ENCODE peak calls at places on chromosomes 13 and 19, in five cellular contexts. One of them, this sample, is unnamed.

GRCh38 chr13:98959299-98959698 is 18.6 kb downstream of the DOCK9 start:
- DNase-seq in stomach: no peak
- DNase-seq in lower leg skin: peak; percentile 58
- DNase-seq in sigmoid colon: no peak
- DNase-seq in K562: no peak
- DNase-seq in this sample: no peak

GRCh38 chr19:6091771-6092291 is 18.5 kb downstream of the RFX2 start:
- DNase-seq in sigmoid colon: no peak
- DNase-seq in K562: no peak
- DNase-seq in stomach: no peak
- DNase-seq in lower leg skin: no peak
- DNase-seq in this sample: no peak

GRCh38 chr19:13012690-13013608 is 17.7 kb downstream of the NFIX start:
- DNase-seq in lower leg skin: peak; percentile 95
- DNase-seq in stomach: no peak
- DNase-seq in K562: peak; percentile 65
- DNase-seq in sigmoid colon: peak; percentile 90
- DNase-seq in this sample: no peak

GRCh38 chr13:74200081-74200480 is 65.9 kb upstream of the KLF12 start:
- DNase-seq in K562: no peak
- DNase-seq in sigmoid colon: no peak
- DNase-seq in stomach: no peak
- DNase-seq in lower leg skin: no peak
- DNase-seq in this sample: no peak

GRCh38 chr13:80604094-80604493 is 263.2 kb upstream of the SPRY2 start:
- DNase-seq in sigmoid colon: peak; percentile 70
- DNase-seq in lower leg skin: no peak
- DNase-seq in stomach: no peak
- DNase-seq in K562: no peak
- DNase-seq in this sample: no peak

GRCh38 chr19:23439623-23440022 is 44.4 kb upstream of the ZNF91 start:
- DNase-seq in lower leg skin: no peak
- DNase-seq in K562: peak; percentile 31
- DNase-seq in sigmoid colon: no peak
- DNase-seq in stomach: no peak
- DNase-seq in this sample: peak; percentile 2

GRCh38 chr19:38417544-38418506 is 8.2 kb downstream of the RASGRP4 start:
- DNase-seq in sigmoid colon: peak; percentile 80
- DNase-seq in lower leg skin: peak; percentile 93
- DNase-seq in K562: peak; percentile 92
- DNase-seq in stomach: peak; percentile 63
- DNase-seq in this sample: peak; percentile 25

GRCh38 chr13:53015044-53015443 is 13.6 kb upstream of the OLFM4 start:
- DNase-seq in lower leg skin: no peak
- DNase-seq in sigmoid colon: no peak
- DNase-seq in stomach: peak; percentile 67
- DNase-seq in K562: no peak
- DNase-seq in this sample: peak; percentile 16

DNA sequence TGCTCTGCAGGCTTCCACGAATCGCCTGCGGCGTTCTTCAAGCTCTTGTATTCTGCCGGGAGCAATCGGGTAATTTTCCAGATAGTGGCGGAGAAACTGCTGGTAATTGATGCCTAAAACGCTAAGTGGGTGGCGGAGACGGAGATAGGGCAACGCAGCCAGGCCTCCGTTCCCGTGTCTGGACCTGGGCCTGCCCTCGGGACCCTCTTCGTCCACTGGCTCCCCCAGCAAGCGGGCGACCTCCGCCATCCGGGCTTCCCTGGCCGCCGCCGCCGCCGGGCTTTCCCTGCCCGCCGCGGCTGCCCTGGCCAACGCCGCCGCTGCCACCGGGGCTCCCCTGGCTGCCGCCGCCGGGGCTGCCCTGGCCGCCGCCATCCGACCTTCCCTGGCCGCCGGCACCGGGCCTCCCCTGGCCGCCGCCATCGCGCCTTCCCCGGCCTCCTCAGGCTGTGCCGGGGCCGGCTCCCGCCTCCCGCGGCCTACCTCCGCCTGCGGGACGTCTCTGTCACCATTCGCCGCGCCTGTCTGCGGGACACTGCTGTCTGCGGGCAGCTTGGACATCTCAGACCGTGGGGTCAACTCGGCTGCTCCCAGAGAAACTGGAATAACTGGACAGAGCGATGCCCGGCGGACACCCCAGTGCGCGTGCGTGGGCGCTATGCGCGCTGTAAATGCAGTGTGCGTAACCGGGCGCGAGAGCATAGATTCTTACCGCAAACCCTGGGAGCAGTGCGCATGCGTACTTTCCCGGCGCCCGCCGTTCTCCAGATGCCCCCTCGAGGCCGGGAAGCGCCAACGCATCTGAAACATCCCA is at the start of gene EID2:
- DNase-seq in K562: peak; percentile 97
- DNase-seq in stomach: peak; percentile 97
- DNase-seq in lower leg skin: peak; percentile 99
- DNase-seq in sigmoid colon: peak; percentile 98
- DNase-seq in this sample: peak; percentile 95
- TF ChIP-seq POLR2A in K562: peak; percentile 83
- TF ChIP-seq POLR2A in stomach: no peak
- TF ChIP-seq POLR2A in lower leg skin: no peak
- TF ChIP-seq POLR2A in sigmoid colon: peak; percentile 77
- TF ChIP-seq POLR2A in this sample: peak; percentile 77

GRCh38 chr13:20702945-20703784 is at the start of gene IL17D:
- DNase-seq in sigmoid colon: no peak
- DNase-seq in K562: peak; percentile 57
- DNase-seq in stomach: no peak
- DNase-seq in lower leg skin: peak; percentile 79
- DNase-seq in this sample: peak; percentile 57

GRCh38 chr13:20702530-20702929 is 969 bp upstream of the IL17D start:
- DNase-seq in sigmoid colon: no peak
- DNase-seq in stomach: no peak
- DNase-seq in K562: no peak
- DNase-seq in lower leg skin: no peak
- DNase-seq in this sample: peak; percentile 17

GRCh38 chr13:20706661-20707060 is 3.2 kb downstream of the IL17D start:
- DNase-seq in lower leg skin: no peak
- DNase-seq in stomach: no peak
- DNase-seq in sigmoid colon: no peak
- DNase-seq in K562: no peak
- DNase-seq in this sample: no peak

GRCh38 chr13:20704459-20705069 is 1.1 kb downstream of the IL17D start:
- DNase-seq in stomach: no peak
- DNase-seq in sigmoid colon: no peak
- DNase-seq in K562: no peak
- DNase-seq in lower leg skin: no peak
- DNase-seq in this sample: no peak

DNA sequence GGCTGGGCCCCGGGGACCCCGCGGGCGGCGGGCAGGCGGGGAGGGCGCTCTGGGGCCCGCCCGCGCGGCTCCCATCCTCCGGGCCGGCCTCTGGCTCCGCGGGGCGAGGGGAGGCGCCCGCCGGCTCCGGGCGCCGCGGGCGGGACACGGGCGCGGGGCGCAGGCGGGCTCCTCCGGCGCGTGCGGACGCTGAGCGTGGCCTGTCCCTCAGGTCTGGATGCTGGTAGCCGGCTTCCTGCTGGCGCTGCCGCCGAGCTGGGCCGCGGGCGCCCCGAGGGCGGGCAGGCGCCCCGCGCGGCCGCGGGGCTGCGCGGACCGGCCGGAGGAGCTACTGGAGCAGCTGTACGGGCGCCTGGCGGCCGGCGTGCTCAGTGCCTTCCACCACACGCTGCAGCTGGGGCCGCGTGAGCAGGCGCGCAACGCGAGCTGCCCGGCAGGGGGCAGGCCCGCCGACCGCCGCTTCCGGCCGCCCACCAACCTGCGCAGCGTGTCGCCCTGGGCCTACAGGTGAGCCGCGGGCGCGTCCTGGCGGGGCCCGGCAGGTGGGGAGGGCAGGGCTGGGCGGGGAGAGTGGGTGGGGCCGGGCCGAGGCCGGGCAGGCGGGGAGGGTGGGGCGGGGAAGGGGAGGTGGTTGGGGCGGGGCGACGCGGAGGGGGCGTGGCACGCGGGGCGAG is 423 bp downstream of the IL17D start:
- DNase-seq in stomach: peak; percentile 84
- DNase-seq in lower leg skin: peak; percentile 92
- DNase-seq in sigmoid colon: peak; percentile 88
- DNase-seq in K562: peak; percentile 91
- DNase-seq in this sample: peak; percentile 85
- TF ChIP-seq POLR2A in stomach: no peak
- TF ChIP-seq POLR2A in lower leg skin: no peak
- TF ChIP-seq POLR2A in sigmoid colon: no peak
- TF ChIP-seq POLR2A in K562: no peak
- TF ChIP-seq POLR2A in this sample: no peak

GRCh38 chr13:57624565-57625435 is 6.7 kb upstream of the PCDH17 start:
- DNase-seq in lower leg skin: no peak
- DNase-seq in stomach: no peak
- DNase-seq in K562: peak; percentile 18
- DNase-seq in sigmoid colon: no peak
- DNase-seq in this sample: peak; percentile 48
- TF ChIP-seq POLR2A in lower leg skin: no peak
- TF ChIP-seq POLR2A in stomach: no peak
- TF ChIP-seq POLR2A in K562: no peak
- TF ChIP-seq POLR2A in sigmoid colon: no peak
- TF ChIP-seq POLR2A in this sample: no peak

GRCh38 chr19:31096047-31096446 is 253.2 kb downstream of the TSHZ3 start:
- DNase-seq in lower leg skin: no peak
- DNase-seq in stomach: no peak
- DNase-seq in K562: no peak
- DNase-seq in sigmoid colon: no peak
- DNase-seq in this sample: no peak

GRCh38 chr19:31102674-31103073 is 246.6 kb downstream of the TSHZ3 start:
- DNase-seq in lower leg skin: no peak
- DNase-seq in stomach: no peak
- DNase-seq in K562: no peak
- DNase-seq in sigmoid colon: no peak
- DNase-seq in this sample: no peak

GRCh38 chr19:31096930-31097329 is 252.3 kb downstream of the TSHZ3 start:
- DNase-seq in stomach: no peak
- DNase-seq in sigmoid colon: no peak
- DNase-seq in K562: no peak
- DNase-seq in lower leg skin: no peak
- DNase-seq in this sample: no peak

GRCh38 chr19:31100945-31101344 is 248.3 kb downstream of the TSHZ3 start:
- DNase-seq in stomach: no peak
- DNase-seq in sigmoid colon: no peak
- DNase-seq in K562: no peak
- DNase-seq in lower leg skin: no peak
- DNase-seq in this sample: no peak

GRCh38 chr19:31099470-31100190 is 249.6 kb downstream of the TSHZ3 start:
- DNase-seq in sigmoid colon: no peak
- DNase-seq in K562: no peak
- DNase-seq in stomach: no peak
- DNase-seq in lower leg skin: no peak
- DNase-seq in this sample: no peak
- TF ChIP-seq POLR2A in sigmoid colon: no peak
- TF ChIP-seq POLR2A in K562: no peak
- TF ChIP-seq POLR2A in stomach: no peak
- TF ChIP-seq POLR2A in lower leg skin: no peak
- TF ChIP-seq POLR2A in this sample: no peak

This sample was measured in erythroblast.